ENCODE peak calls at places on chromosomes 2 and 18, in eight cellular contexts. One of them, this sample, is unnamed.

GRCh38 chr2:100750143-100750542 is 69.8 kb upstream of the NPAS2 start:
- DNase-seq in HCT116: no peak
- DNase-seq in heart left ventricle: no peak
- DNase-seq in breast epithelium: no peak
- DNase-seq in stomach: no peak
- DNase-seq in NB4: no peak
- DNase-seq in HepG2: no peak
- DNase-seq in adrenal gland: no peak
- DNase-seq in this sample: no peak

GRCh38 chr2:200705305-200705985 is 106.3 kb upstream of the BZW1 start:
- DNase-seq in HCT116: no peak
- DNase-seq in heart left ventricle: no peak
- DNase-seq in breast epithelium: no peak
- DNase-seq in stomach: no peak
- DNase-seq in NB4: no peak
- DNase-seq in HepG2: peak
- DNase-seq in adrenal gland: no peak
- DNase-seq in this sample: no peak

GRCh38 chr18:48892146-48892855 is 58.5 kb downstream of the SMAD7 start:
- DNase-seq in HCT116: no peak
- DNase-seq in heart left ventricle: no peak
- DNase-seq in breast epithelium: no peak
- DNase-seq in stomach: no peak
- DNase-seq in NB4: no peak
- DNase-seq in HepG2: no peak
- DNase-seq in adrenal gland: no peak
- DNase-seq in this sample: no peak

GRCh38 chr2:196448680-196449079 is 190.8 kb upstream of the CCDC150 start:
- DNase-seq in HCT116: no peak
- DNase-seq in heart left ventricle: no peak
- DNase-seq in breast epithelium: no peak
- DNase-seq in stomach: no peak
- DNase-seq in NB4: no peak
- DNase-seq in HepG2: no peak
- DNase-seq in adrenal gland: no peak
- DNase-seq in this sample: no peak

GRCh38 chr2:136324966-136325365 is 207.0 kb upstream of the CXCR4 start:
- DNase-seq in HCT116: no peak
- DNase-seq in heart left ventricle: no peak
- DNase-seq in breast epithelium: no peak
- DNase-seq in stomach: no peak
- DNase-seq in NB4: peak
- DNase-seq in HepG2: no peak
- DNase-seq in adrenal gland: no peak
- DNase-seq in this sample: no peak

GRCh38 chr2:230700447-230700846 is 12.2 kb upstream of the CAB39 start:
- DNase-seq in HCT116: no peak
- DNase-seq in heart left ventricle: no peak
- DNase-seq in breast epithelium: no peak
- DNase-seq in stomach: no peak
- DNase-seq in NB4: peak
- DNase-seq in HepG2: no peak
- DNase-seq in adrenal gland: no peak
- DNase-seq in this sample: no peak

GRCh38 chr2:208017721-208018120 is 7.6 kb downstream of the PLEKHM3 start:
- DNase-seq in HCT116: no peak
- DNase-seq in heart left ventricle: no peak
- DNase-seq in breast epithelium: no peak
- DNase-seq in stomach: no peak
- DNase-seq in NB4: no peak
- DNase-seq in HepG2: no peak
- DNase-seq in adrenal gland: no peak
- DNase-seq in this sample: no peak

GRCh38 chr2:28621172-28622100 is 125.6 kb downstream of the PLB1 start:
- DNase-seq in HCT116: peak
- DNase-seq in heart left ventricle: peak
- DNase-seq in breast epithelium: peak
- DNase-seq in stomach: peak
- DNase-seq in NB4: peak
- DNase-seq in HepG2: peak
- DNase-seq in adrenal gland: peak
- DNase-seq in this sample: peak

GRCh38 chr18:75844102-75844604 is 416.6 kb upstream of the SMIM21 start:
- DNase-seq in HCT116: no peak
- DNase-seq in heart left ventricle: no peak
- DNase-seq in breast epithelium: no peak
- DNase-seq in stomach: no peak
- DNase-seq in NB4: peak
- DNase-seq in HepG2: no peak
- DNase-seq in adrenal gland: no peak
- DNase-seq in this sample: no peak

GRCh38 chr2:83689402-83689801 is 769.7 kb downstream of the SUCLG1 start:
- DNase-seq in HCT116: peak
- DNase-seq in heart left ventricle: no peak
- DNase-seq in breast epithelium: no peak
- DNase-seq in stomach: no peak
- DNase-seq in NB4: no peak
- DNase-seq in HepG2: no peak
- DNase-seq in adrenal gland: no peak
- DNase-seq in this sample: no peak

GRCh38 chr2:75311521-75311920 is 112.2 kb upstream of the TACR1 start:
- DNase-seq in HCT116: no peak
- DNase-seq in heart left ventricle: no peak
- DNase-seq in breast epithelium: no peak
- DNase-seq in stomach: no peak
- DNase-seq in NB4: no peak
- DNase-seq in HepG2: no peak
- DNase-seq in adrenal gland: no peak
- DNase-seq in this sample: peak

GRCh38 chr2:37318401-37318800 is 6.2 kb downstream of the PRKD3 start:
- DNase-seq in HCT116: no peak
- DNase-seq in heart left ventricle: no peak
- DNase-seq in breast epithelium: no peak
- DNase-seq in stomach: no peak
- DNase-seq in NB4: peak
- DNase-seq in HepG2: no peak
- DNase-seq in adrenal gland: no peak
- DNase-seq in this sample: no peak

GRCh38 chr2:84375020-84375419 is 84.1 kb downstream of the SUCLG1 start:
- DNase-seq in HCT116: no peak
- DNase-seq in heart left ventricle: no peak
- DNase-seq in breast epithelium: no peak
- DNase-seq in stomach: no peak
- DNase-seq in NB4: no peak
- DNase-seq in HepG2: no peak
- DNase-seq in adrenal gland: no peak
- DNase-seq in this sample: no peak

GRCh38 chr2:230225486-230225885 is at the start of gene SP140:
- DNase-seq in HCT116: no peak
- DNase-seq in heart left ventricle: peak
- DNase-seq in breast epithelium: no peak
- DNase-seq in stomach: peak
- DNase-seq in NB4: no peak
- DNase-seq in HepG2: no peak
- DNase-seq in adrenal gland: peak
- DNase-seq in this sample: no peak

GRCh38 chr2:63029058-63029457 is 21.6 kb upstream of the OTX1 start:
- DNase-seq in HCT116: no peak
- DNase-seq in heart left ventricle: no peak
- DNase-seq in breast epithelium: no peak
- DNase-seq in stomach: no peak
- DNase-seq in NB4: no peak
- DNase-seq in HepG2: no peak
- DNase-seq in adrenal gland: no peak
- DNase-seq in this sample: no peak

GRCh38 chr2:25763575-25763974 is 90.2 kb upstream of the DTNB start:
- DNase-seq in HCT116: no peak
- DNase-seq in heart left ventricle: no peak
- DNase-seq in breast epithelium: no peak
- DNase-seq in stomach: no peak
- DNase-seq in NB4: no peak
- DNase-seq in HepG2: no peak
- DNase-seq in adrenal gland: no peak
- DNase-seq in this sample: no peak

GRCh38 chr2:99808801-99809200 is 319.0 kb upstream of the REV1 start:
- DNase-seq in HCT116: no peak
- DNase-seq in heart left ventricle: no peak
- DNase-seq in breast epithelium: no peak
- DNase-seq in stomach: no peak
- DNase-seq in NB4: no peak
- DNase-seq in HepG2: no peak
- DNase-seq in adrenal gland: no peak
- DNase-seq in this sample: no peak

GRCh38 chr2:67650292-67651133 is 253.4 kb downstream of the ETAA1 start:
- DNase-seq in HCT116: peak
- DNase-seq in heart left ventricle: peak
- DNase-seq in breast epithelium: peak
- DNase-seq in stomach: peak
- DNase-seq in NB4: peak
- DNase-seq in HepG2: peak
- DNase-seq in adrenal gland: peak
- DNase-seq in this sample: peak
- TF ChIP-seq POLR2A in HCT116: no peak
- TF ChIP-seq POLR2A in heart left ventricle: no peak
- TF ChIP-seq POLR2A in breast epithelium: no peak
- TF ChIP-seq POLR2A in stomach: no peak
- TF ChIP-seq POLR2A in NB4: no peak
- TF ChIP-seq POLR2A in HepG2: no peak
- TF ChIP-seq POLR2A in adrenal gland: no peak
- TF ChIP-seq POLR2A in this sample: no peak

GRCh38 chr2:127844973-127845372 is 13.0 kb downstream of the POLR2D start:
- DNase-seq in HCT116: no peak
- DNase-seq in heart left ventricle: no peak
- DNase-seq in breast epithelium: no peak
- DNase-seq in stomach: no peak
- DNase-seq in NB4: no peak
- DNase-seq in HepG2: no peak
- DNase-seq in adrenal gland: no peak
- DNase-seq in this sample: no peak
- TF ChIP-seq POLR2A in HCT116: no peak
- TF ChIP-seq POLR2A in heart left ventricle: no peak
- TF ChIP-seq POLR2A in breast epithelium: no peak
- TF ChIP-seq POLR2A in stomach: no peak
- TF ChIP-seq POLR2A in NB4: no peak
- TF ChIP-seq POLR2A in HepG2: no peak
- TF ChIP-seq POLR2A in adrenal gland: no peak
- TF ChIP-seq POLR2A in this sample: no peak

GRCh38 chr2:239307921-239308620 is 92.7 kb downstream of the HDAC4 start:
- DNase-seq in HCT116: no peak
- DNase-seq in heart left ventricle: no peak
- DNase-seq in breast epithelium: no peak
- DNase-seq in stomach: no peak
- DNase-seq in NB4: peak
- DNase-seq in HepG2: no peak
- DNase-seq in adrenal gland: peak
- DNase-seq in this sample: no peak

GRCh38 chr2:239309398-239310245 is 91.2 kb downstream of the HDAC4 start:
- DNase-seq in HCT116: no peak
- DNase-seq in heart left ventricle: no peak
- DNase-seq in breast epithelium: no peak
- DNase-seq in stomach: peak
- DNase-seq in NB4: no peak
- DNase-seq in HepG2: no peak
- DNase-seq in adrenal gland: peak
- DNase-seq in this sample: no peak

GRCh38 chr2:239307221-239307569 is 93.6 kb downstream of the HDAC4 start:
- DNase-seq in HCT116: no peak
- DNase-seq in heart left ventricle: no peak
- DNase-seq in breast epithelium: no peak
- DNase-seq in stomach: no peak
- DNase-seq in NB4: no peak
- DNase-seq in HepG2: no peak
- DNase-seq in adrenal gland: no peak
- DNase-seq in this sample: no peak

GRCh38 chr2:239310401-239311061 is 90.3 kb downstream of the HDAC4 start:
- DNase-seq in HCT116: no peak
- DNase-seq in heart left ventricle: no peak
- DNase-seq in breast epithelium: no peak
- DNase-seq in stomach: peak
- DNase-seq in NB4: no peak
- DNase-seq in HepG2: no peak
- DNase-seq in adrenal gland: no peak
- DNase-seq in this sample: no peak

DNA sequence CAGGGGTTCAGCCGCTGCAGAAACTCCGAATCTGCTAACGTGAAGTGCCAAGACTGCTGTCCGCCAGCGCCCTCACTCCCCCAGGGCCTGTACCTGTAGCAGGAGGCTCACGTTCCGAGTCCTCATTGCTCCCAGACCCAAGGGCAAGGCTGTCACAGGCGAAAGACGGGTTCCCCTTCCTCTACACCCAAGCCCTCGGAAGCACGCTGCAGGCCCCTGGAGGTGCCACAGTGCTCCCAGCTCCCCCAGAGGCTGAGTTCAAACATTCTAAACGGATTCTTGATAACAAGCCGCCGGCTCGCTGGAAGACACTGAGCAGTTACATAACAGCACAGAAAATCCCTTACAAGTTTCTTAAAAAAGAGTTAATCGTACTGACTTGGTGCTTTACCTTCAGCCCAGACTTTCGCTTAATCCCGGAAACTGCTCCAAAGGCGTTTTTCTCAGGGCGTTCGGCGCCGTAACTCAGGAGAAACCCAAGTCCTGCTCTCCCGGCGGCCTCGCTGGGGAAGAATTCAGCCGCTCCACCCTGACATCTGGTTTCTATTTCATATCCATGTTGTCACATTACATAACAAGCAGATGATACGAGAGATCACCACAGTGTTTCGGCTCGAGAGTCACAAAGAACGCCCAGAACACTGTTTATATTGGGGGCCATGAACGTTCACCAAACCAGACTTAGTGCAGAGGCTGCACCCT is 92.0 kb downstream of the HDAC4 start:
- DNase-seq in HCT116: no peak
- DNase-seq in heart left ventricle: no peak
- DNase-seq in breast epithelium: no peak
- DNase-seq in stomach: peak
- DNase-seq in NB4: no peak
- DNase-seq in HepG2: no peak
- DNase-seq in adrenal gland: peak
- DNase-seq in this sample: no peak
- TF ChIP-seq POLR2A in HCT116: no peak
- TF ChIP-seq POLR2A in heart left ventricle: no peak
- TF ChIP-seq POLR2A in breast epithelium: no peak
- TF ChIP-seq POLR2A in stomach: no peak
- TF ChIP-seq POLR2A in NB4: no peak
- TF ChIP-seq POLR2A in HepG2: no peak
- TF ChIP-seq POLR2A in adrenal gland: peak
- TF ChIP-seq POLR2A in this sample: no peak

DNA sequence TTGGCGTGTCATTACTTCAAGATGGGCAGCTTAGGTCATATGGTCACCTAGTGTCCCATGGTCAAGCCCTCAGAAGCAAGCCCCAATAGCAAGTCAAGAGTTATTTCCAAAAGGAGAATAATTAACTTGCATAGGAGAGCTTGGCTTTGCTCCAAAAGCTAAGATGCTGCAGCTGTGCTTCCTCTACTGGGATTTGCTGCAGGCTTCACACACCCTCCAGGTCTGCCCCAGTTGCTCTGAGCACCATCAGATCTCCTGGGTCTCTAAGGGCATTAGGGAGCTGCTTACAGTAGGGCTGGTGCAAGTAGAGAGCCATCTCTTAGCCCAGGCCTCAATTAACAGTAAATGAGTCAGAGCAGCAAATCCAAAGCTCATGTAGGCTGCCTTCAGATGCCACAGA is 46.6 kb downstream of the THUMPD2 start:
- DNase-seq in HCT116: no peak
- DNase-seq in heart left ventricle: no peak
- DNase-seq in breast epithelium: no peak
- DNase-seq in stomach: no peak
- DNase-seq in NB4: no peak
- DNase-seq in HepG2: no peak
- DNase-seq in adrenal gland: no peak
- DNase-seq in this sample: no peak
- TF ChIP-seq POLR2A in HCT116: no peak
- TF ChIP-seq POLR2A in heart left ventricle: no peak
- TF ChIP-seq POLR2A in breast epithelium: no peak
- TF ChIP-seq POLR2A in stomach: no peak
- TF ChIP-seq POLR2A in NB4: no peak
- TF ChIP-seq POLR2A in HepG2: no peak
- TF ChIP-seq POLR2A in adrenal gland: no peak
- TF ChIP-seq POLR2A in this sample: no peak